ENCODE peak calls at places on chromosomes 11 and 22, in four cellular contexts. One of them, this sample, is unnamed.
A peak's percentile ranks its signal among the peaks of the same experiment; 100 is the strongest.

GRCh38 chr11:117529767-117530166 is 202.1 kb downstream of the CEP164 start:
- DNase-seq in upper lobe of right lung: no peak
- DNase-seq in head of caudate nucleus: no peak
- DNase-seq in HS-27A: no peak
- DNase-seq in this sample: peak; percentile 22

GRCh38 chr22:46377566-46378498 is 42.3 kb downstream of the TRMU start:
- DNase-seq in HS-27A: peak; percentile 14
- DNase-seq in upper lobe of right lung: peak; percentile 93
- DNase-seq in head of caudate nucleus: no peak
- DNase-seq in this sample: no peak

GRCh38 chr11:38791346-38791961 is 2193.4 kb upstream of the RAG2 start:
- DNase-seq in head of caudate nucleus: peak; percentile 30
- DNase-seq in upper lobe of right lung: no peak
- DNase-seq in HS-27A: peak; percentile 72
- DNase-seq in this sample: peak; percentile 79

GRCh38 chr11:101686514-101686913 is 102.7 kb upstream of the TRPC6 start:
- DNase-seq in HS-27A: peak; percentile 88
- DNase-seq in upper lobe of right lung: no peak
- DNase-seq in head of caudate nucleus: no peak
- DNase-seq in this sample: no peak

GRCh38 chr11:134497586-134497985 is 85.5 kb upstream of the B3GAT1 start:
- DNase-seq in HS-27A: no peak
- DNase-seq in head of caudate nucleus: no peak
- DNase-seq in upper lobe of right lung: peak; percentile 65
- DNase-seq in this sample: no peak

GRCh38 chr22:36641902-36642640 is 61.5 kb downstream of the CACNG2 start:
- DNase-seq in upper lobe of right lung: no peak
- DNase-seq in head of caudate nucleus: peak; percentile 32
- DNase-seq in HS-27A: no peak
- DNase-seq in this sample: no peak

GRCh38 chr11:60193687-60194433 is 11.0 kb upstream of the MS4A6A start:
- DNase-seq in head of caudate nucleus: peak; percentile 27
- DNase-seq in upper lobe of right lung: no peak
- DNase-seq in HS-27A: peak; percentile 2
- DNase-seq in this sample: peak; percentile 64

GRCh38 chr11:111942826-111943225 is 5.7 kb downstream of the DIXDC1 start:
- DNase-seq in head of caudate nucleus: no peak
- DNase-seq in HS-27A: no peak
- DNase-seq in upper lobe of right lung: no peak
- DNase-seq in this sample: no peak

GRCh38 chr11:61657566-61657965 is 22.6 kb upstream of the DAGLA start:
- DNase-seq in HS-27A: no peak
- DNase-seq in head of caudate nucleus: no peak
- DNase-seq in upper lobe of right lung: no peak
- DNase-seq in this sample: peak; percentile 60

GRCh38 chr22:17120281-17120680 is 879 bp downstream of the TMEM121B start:
- DNase-seq in HS-27A: no peak
- DNase-seq in upper lobe of right lung: peak; percentile 78
- DNase-seq in head of caudate nucleus: no peak
- DNase-seq in this sample: no peak

GRCh38 chr22:20740222-20740951 is 33.5 kb upstream of the SERPIND1 start:
- DNase-seq in upper lobe of right lung: no peak
- DNase-seq in head of caudate nucleus: no peak
- DNase-seq in HS-27A: no peak
- DNase-seq in this sample: no peak

GRCh38 chr11:1893581-1894359 is 2.1 kb upstream of the PRR33 start:
- DNase-seq in HS-27A: no peak
- DNase-seq in upper lobe of right lung: no peak
- DNase-seq in head of caudate nucleus: no peak
- DNase-seq in this sample: no peak

GRCh38 chr11:3104051-3104714 is 47.0 kb upstream of the CARS1 start:
- DNase-seq in HS-27A: no peak
- DNase-seq in upper lobe of right lung: peak; percentile 59
- DNase-seq in head of caudate nucleus: no peak
- DNase-seq in this sample: no peak

GRCh38 chr11:120562806-120563425 is 51.4 kb downstream of the GRIK4 start:
- DNase-seq in upper lobe of right lung: no peak
- DNase-seq in head of caudate nucleus: no peak
- DNase-seq in HS-27A: no peak
- DNase-seq in this sample: peak; percentile 42

GRCh38 chr11:16791494-16791961 is 53.1 kb downstream of the C11orf58 start:
- DNase-seq in HS-27A: peak; percentile 79
- DNase-seq in head of caudate nucleus: no peak
- DNase-seq in upper lobe of right lung: no peak
- DNase-seq in this sample: no peak

GRCh38 chr22:36565686-36566085 is 36.7 kb upstream of the EIF3D start:
- DNase-seq in HS-27A: no peak
- DNase-seq in head of caudate nucleus: no peak
- DNase-seq in upper lobe of right lung: no peak
- DNase-seq in this sample: no peak

GRCh38 chr11:88175004-88175706 is at the start of gene RAB38:
- DNase-seq in HS-27A: no peak
- DNase-seq in upper lobe of right lung: peak; percentile 88
- DNase-seq in head of caudate nucleus: no peak
- DNase-seq in this sample: no peak

This sample was measured in pons.